ENCODE peak calls at places on chromosomes 4 and X, in six cellular contexts. One of them, this sample, is unnamed.

GRCh38 chrX:3384330-3384729 is 37.9 kb upstream of the MXRA5 start:
- DNase-seq in cardiac muscle cell: no peak
- DNase-seq in esophagus squamous epithelium: no peak
- DNase-seq in GM12865: no peak
- DNase-seq in AG09309: no peak
- DNase-seq in left ventricle myocardium inferior: no peak
- DNase-seq in this sample: no peak

GRCh38 chr4:17811078-17811603 is 362 bp downstream of the NCAPG start:
- DNase-seq in cardiac muscle cell: no peak
- DNase-seq in esophagus squamous epithelium: no peak
- DNase-seq in left ventricle myocardium inferior: peak
- DNase-seq in AG09309: no peak
- DNase-seq in GM12865: peak
- DNase-seq in this sample: no peak

GRCh38 chr4:81165853-81166430 is 49.1 kb downstream of the PRKG2 start:
- DNase-seq in left ventricle myocardium inferior: no peak
- DNase-seq in GM12865: no peak
- DNase-seq in AG09309: no peak
- DNase-seq in esophagus squamous epithelium: no peak
- DNase-seq in cardiac muscle cell: no peak
- DNase-seq in this sample: no peak

GRCh38 chrX:153460826-153461225 is 9.6 kb downstream of the HAUS7 start:
- DNase-seq in GM12865: peak
- DNase-seq in AG09309: no peak
- DNase-seq in esophagus squamous epithelium: no peak
- DNase-seq in left ventricle myocardium inferior: no peak
- DNase-seq in cardiac muscle cell: peak
- DNase-seq in this sample: no peak

GRCh38 chr4:26782168-26782829 is 78.3 kb upstream of the STIM2 start:
- DNase-seq in left ventricle myocardium inferior: no peak
- DNase-seq in esophagus squamous epithelium: no peak
- DNase-seq in cardiac muscle cell: no peak
- DNase-seq in GM12865: no peak
- DNase-seq in AG09309: no peak
- DNase-seq in this sample: no peak

GRCh38 chr4:148441624-148441985 is 609 bp downstream of the NR3C2 start:
- DNase-seq in esophagus squamous epithelium: no peak
- DNase-seq in cardiac muscle cell: peak
- DNase-seq in AG09309: no peak
- DNase-seq in left ventricle myocardium inferior: no peak
- DNase-seq in GM12865: no peak
- DNase-seq in this sample: no peak

GRCh38 chr4:19547463-19547862 is 704.2 kb upstream of the SLIT2 start:
- DNase-seq in esophagus squamous epithelium: no peak
- DNase-seq in GM12865: no peak
- DNase-seq in left ventricle myocardium inferior: no peak
- DNase-seq in cardiac muscle cell: no peak
- DNase-seq in AG09309: no peak
- DNase-seq in this sample: no peak

GRCh38 chr4:121308328-121308663 is 72.5 kb downstream of the QRFPR start:
- DNase-seq in GM12865: no peak
- DNase-seq in AG09309: no peak
- DNase-seq in left ventricle myocardium inferior: no peak
- DNase-seq in esophagus squamous epithelium: no peak
- DNase-seq in cardiac muscle cell: no peak
- DNase-seq in this sample: no peak

GRCh38 chrX:10979956-10980355 is 131.2 kb upstream of the HCCS start:
- DNase-seq in cardiac muscle cell: no peak
- DNase-seq in esophagus squamous epithelium: no peak
- DNase-seq in left ventricle myocardium inferior: no peak
- DNase-seq in AG09309: no peak
- DNase-seq in GM12865: no peak
- DNase-seq in this sample: no peak

GRCh38 chrX:146238173-146238572 is 420.5 kb downstream of the SLITRK2 start:
- DNase-seq in left ventricle myocardium inferior: no peak
- DNase-seq in cardiac muscle cell: no peak
- DNase-seq in AG09309: no peak
- DNase-seq in GM12865: no peak
- DNase-seq in esophagus squamous epithelium: no peak
- DNase-seq in this sample: no peak

GRCh38 chr4:37434469-37434868 is 189.9 kb downstream of the NWD2 start:
- DNase-seq in left ventricle myocardium inferior: no peak
- DNase-seq in esophagus squamous epithelium: no peak
- DNase-seq in GM12865: no peak
- DNase-seq in AG09309: no peak
- DNase-seq in cardiac muscle cell: no peak
- DNase-seq in this sample: no peak

GRCh38 chrX:120136128-120136527 is 20.4 kb upstream of the RHOXF1 start:
- DNase-seq in AG09309: no peak
- DNase-seq in left ventricle myocardium inferior: no peak
- DNase-seq in esophagus squamous epithelium: no peak
- DNase-seq in GM12865: peak
- DNase-seq in cardiac muscle cell: no peak
- DNase-seq in this sample: no peak

GRCh38 chr4:77903186-77903585 is 40.6 kb downstream of the MRPL1 start:
- DNase-seq in AG09309: no peak
- DNase-seq in cardiac muscle cell: no peak
- DNase-seq in GM12865: no peak
- DNase-seq in esophagus squamous epithelium: no peak
- DNase-seq in left ventricle myocardium inferior: no peak
- DNase-seq in this sample: no peak

DNA sequence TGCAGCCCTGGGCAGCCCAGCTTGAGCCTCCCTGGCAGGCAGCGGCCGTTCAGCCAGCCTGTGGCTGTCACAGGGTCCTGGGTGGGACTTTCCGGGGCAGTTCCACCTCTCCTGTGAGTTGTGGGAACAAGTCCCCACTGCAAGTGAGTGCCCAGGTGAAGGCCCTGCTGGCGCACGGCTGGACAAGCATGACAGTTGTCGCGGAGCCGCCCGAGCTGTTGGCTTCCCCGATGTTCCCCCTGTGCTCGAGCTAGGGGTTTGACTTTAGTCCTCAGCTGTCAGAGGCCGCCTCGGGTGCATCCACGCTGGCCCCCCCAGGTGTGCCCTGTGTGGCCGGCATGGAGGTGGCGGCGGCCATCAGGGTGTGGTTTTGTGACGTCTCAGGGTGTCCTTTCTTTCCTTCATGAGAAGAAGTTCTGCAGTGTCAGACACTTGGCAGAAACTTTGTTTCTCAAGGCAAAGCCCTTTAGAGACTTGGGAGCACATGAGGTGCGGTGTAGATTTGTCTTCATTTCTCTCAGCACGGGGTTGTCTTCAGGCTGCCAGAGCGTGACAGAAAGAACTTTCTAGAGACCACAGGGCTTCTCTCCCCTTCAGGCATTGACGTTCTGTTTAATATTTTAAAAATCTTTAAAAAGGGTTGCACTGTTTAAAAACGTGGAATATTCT is 69.4 kb upstream of the HGFAC start:
- DNase-seq in AG09309: no peak
- DNase-seq in esophagus squamous epithelium: no peak
- DNase-seq in left ventricle myocardium inferior: no peak
- DNase-seq in cardiac muscle cell: no peak
- DNase-seq in GM12865: peak
- DNase-seq in this sample: no peak
- H3K4me3 ChIP-seq in AG09309: no peak
- H3K4me3 ChIP-seq in esophagus squamous epithelium: no peak
- H3K4me3 ChIP-seq in left ventricle myocardium inferior: no peak
- H3K4me3 ChIP-seq in cardiac muscle cell: no peak
- H3K4me3 ChIP-seq in GM12865: no peak
- H3K4me3 ChIP-seq in this sample: no peak

DNA sequence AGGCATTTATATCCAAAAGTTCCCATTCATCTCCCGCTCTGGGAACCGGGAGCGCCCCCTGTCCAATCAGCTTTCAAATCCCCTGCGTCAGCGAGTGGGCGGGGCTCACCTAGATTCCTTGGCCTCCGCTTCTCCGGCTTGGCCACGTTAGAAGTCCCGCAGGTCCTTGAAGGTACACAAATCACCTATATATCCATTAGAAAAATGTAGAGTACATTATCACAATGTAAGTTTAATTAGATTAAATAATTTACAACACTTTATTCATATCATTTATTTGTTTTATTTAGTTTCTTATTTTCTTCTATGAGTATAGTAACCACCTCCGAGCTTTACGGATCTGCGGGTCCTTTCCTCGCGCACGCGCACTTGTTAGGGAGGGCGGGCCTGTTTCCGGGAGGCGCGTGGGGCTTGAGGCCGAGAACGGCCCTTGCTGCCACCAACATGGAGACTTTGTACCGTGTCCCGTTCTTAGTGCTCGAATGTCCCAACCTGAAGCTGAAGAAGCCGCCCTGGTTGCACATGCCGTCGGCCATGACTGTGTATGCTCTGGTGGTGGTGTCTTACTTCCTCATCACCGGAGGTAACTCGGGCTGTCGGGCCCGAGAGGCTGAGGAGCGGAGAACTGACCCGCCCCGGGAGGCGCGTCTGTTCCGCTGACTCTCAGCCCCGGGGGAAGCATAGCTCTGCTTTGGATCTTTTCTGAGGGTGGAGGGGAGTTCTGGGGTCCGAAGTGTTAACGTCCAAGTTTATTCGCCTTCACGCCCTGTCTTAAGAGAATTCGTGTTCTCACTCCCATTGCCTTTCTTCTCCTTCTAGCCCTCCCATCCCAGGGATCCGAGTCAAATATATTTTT is at the start of gene OSTC:
- DNase-seq in cardiac muscle cell: peak
- DNase-seq in AG09309: peak
- DNase-seq in GM12865: peak
- DNase-seq in esophagus squamous epithelium: peak
- DNase-seq in left ventricle myocardium inferior: peak
- DNase-seq in this sample: peak
- TF ChIP-seq CTCF in cardiac muscle cell: peak
- TF ChIP-seq CTCF in AG09309: peak
- TF ChIP-seq CTCF in GM12865: no peak
- TF ChIP-seq CTCF in esophagus squamous epithelium: no peak
- TF ChIP-seq CTCF in left ventricle myocardium inferior: peak
- TF ChIP-seq CTCF in this sample: peak

GRCh38 chr4:15725608-15726007 is 22.7 kb downstream of the BST1 start:
- DNase-seq in AG09309: no peak
- DNase-seq in left ventricle myocardium inferior: no peak
- DNase-seq in GM12865: no peak
- DNase-seq in esophagus squamous epithelium: no peak
- DNase-seq in cardiac muscle cell: no peak
- DNase-seq in this sample: no peak
- H3K4me3 ChIP-seq in AG09309: no peak
- H3K4me3 ChIP-seq in left ventricle myocardium inferior: no peak
- H3K4me3 ChIP-seq in GM12865: no peak
- H3K4me3 ChIP-seq in esophagus squamous epithelium: no peak
- H3K4me3 ChIP-seq in cardiac muscle cell: no peak
- H3K4me3 ChIP-seq in this sample: no peak

DNA sequence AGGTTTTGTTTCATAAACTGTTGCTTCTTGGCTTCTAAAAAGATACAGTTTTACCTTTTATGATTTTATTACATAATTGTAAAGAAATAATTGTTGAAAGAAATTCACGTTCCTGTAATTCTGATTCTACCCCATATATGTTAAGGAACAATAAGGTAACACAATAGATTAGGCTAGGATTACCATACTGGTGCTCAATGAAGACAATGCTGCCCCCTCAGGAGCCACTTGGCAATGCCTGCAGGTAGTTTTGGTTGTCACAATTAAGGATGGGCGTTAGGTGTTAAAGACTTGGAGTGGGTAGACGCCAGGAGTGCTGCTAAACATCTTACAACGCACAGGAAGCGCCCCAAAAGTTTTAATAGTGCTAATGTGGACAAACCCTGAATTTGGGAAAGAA is 133.2 kb downstream of the NLGN4X start:
- DNase-seq in cardiac muscle cell: no peak
- DNase-seq in esophagus squamous epithelium: no peak
- DNase-seq in left ventricle myocardium inferior: no peak
- DNase-seq in GM12865: peak
- DNase-seq in AG09309: no peak
- DNase-seq in this sample: no peak
- TF ChIP-seq CTCF in cardiac muscle cell: no peak
- TF ChIP-seq CTCF in esophagus squamous epithelium: no peak
- TF ChIP-seq CTCF in left ventricle myocardium inferior: no peak
- TF ChIP-seq CTCF in GM12865: no peak
- TF ChIP-seq CTCF in AG09309: no peak
- TF ChIP-seq CTCF in this sample: no peak

DNA sequence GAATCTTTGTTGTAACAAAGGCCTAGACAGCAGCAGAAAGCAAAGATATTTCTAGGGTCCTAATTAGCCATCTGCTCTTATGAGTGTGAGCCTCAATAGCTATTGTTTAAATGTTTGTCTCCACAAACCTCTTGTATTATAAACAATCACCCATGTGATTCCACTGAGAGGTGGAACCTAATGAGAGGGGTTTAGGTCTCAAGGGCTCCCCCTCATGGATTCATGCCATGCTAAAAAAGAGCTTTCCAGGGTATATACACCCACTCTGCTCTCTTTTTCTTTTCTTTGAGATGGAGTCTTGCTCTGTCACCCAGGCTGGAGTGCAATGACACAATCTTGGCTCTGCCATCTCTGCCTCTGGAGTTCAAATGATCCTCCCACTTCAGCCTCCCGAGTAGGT is 42.1 kb downstream of the TRIM61 start:
- DNase-seq in GM12865: peak
- DNase-seq in cardiac muscle cell: no peak
- DNase-seq in esophagus squamous epithelium: no peak
- DNase-seq in AG09309: no peak
- DNase-seq in left ventricle myocardium inferior: no peak
- DNase-seq in this sample: no peak
- H3K4me3 ChIP-seq in GM12865: peak
- H3K4me3 ChIP-seq in cardiac muscle cell: no peak
- H3K4me3 ChIP-seq in esophagus squamous epithelium: no peak
- H3K4me3 ChIP-seq in AG09309: no peak
- H3K4me3 ChIP-seq in left ventricle myocardium inferior: no peak
- H3K4me3 ChIP-seq in this sample: no peak

GRCh38 chr4:149923736-149924135 is 108.1 kb upstream of the IQCM start:
- DNase-seq in AG09309: no peak
- DNase-seq in GM12865: no peak
- DNase-seq in left ventricle myocardium inferior: no peak
- DNase-seq in cardiac muscle cell: no peak
- DNase-seq in esophagus squamous epithelium: no peak
- DNase-seq in this sample: no peak
- TF ChIP-seq CTCF in AG09309: no peak
- TF ChIP-seq CTCF in GM12865: no peak
- TF ChIP-seq CTCF in left ventricle myocardium inferior: no peak
- TF ChIP-seq CTCF in cardiac muscle cell: no peak
- TF ChIP-seq CTCF in esophagus squamous epithelium: no peak
- TF ChIP-seq CTCF in this sample: no peak